ENCODE peak calls at places on chromosomes 1 and 21, in ten cellular contexts. K, L, R, H, V, M, O, G, P and Y are unnamed samples. For H3K36me3, the result is how much of the 10 kb centered on the place peaks cover.

GRCh38 chr1:19664453-19665043 is at the start of gene HTR6:
- DNase-seq in K (no peak), L (peak), R (no peak), H (no peak), V (no peak), M (no peak), O (no peak), G (no peak), P (no peak), Y (no peak)

GRCh38 chr21:35048183-35048601 is 910 bp downstream of the RUNX1 start:
- DNase-seq in K (no peak), L (peak), R (no peak), H (no peak), V (peak), M (no peak), O (no peak), G (no peak), P (no peak), Y (peak)

GRCh38 chr1:217562229-217562878 is 68.5 kb downstream of the GPATCH2 start:
- DNase-seq in K (no peak), L (no peak), R (no peak), H (no peak), V (no peak), M (no peak), O (peak), G (no peak), P (no peak), Y (no peak)

GRCh38 chr1:54249798-54250497 is 50.0 kb downstream of the MRPL37 start:
- DNase-seq in K (peak), L (no peak), R (peak), H (no peak), V (no peak), M (no peak), O (no peak), G (no peak), P (peak), Y (peak)

GRCh38 chr1:89405275-89405929 is 41.5 kb downstream of the GBP6 start:
- DNase-seq in K (no peak), L (no peak), R (no peak), H (no peak), V (no peak), M (no peak), O (no peak), G (no peak), P (no peak), Y (no peak)

GRCh38 chr1:88179943-88180342 is 504.1 kb upstream of the PKN2 start:
- DNase-seq in K (no peak), L (no peak), R (no peak), H (no peak), V (no peak), M (no peak), O (no peak), G (no peak), P (no peak), Y (no peak)

GRCh38 chr1:184387069-184387870 is 441 bp downstream of the C1orf21 start:
- DNase-seq in K (peak), L (peak), R (no peak), H (peak), V (peak), M (peak), O (peak), G (peak), P (peak), Y (no peak)

GRCh38 chr1:168112673-168113305 is 23.9 kb downstream of the GPR161 start:
- DNase-seq in K (peak), L (no peak), R (no peak), H (no peak), V (no peak), M (no peak), O (peak), G (no peak), P (no peak), Y (no peak)

GRCh38 chr1:211515090-211516023 is 23.4 kb upstream of the RD3 start:
- DNase-seq in K (peak), L (peak), R (peak), H (peak), V (peak), M (peak), O (peak), G (peak), P (peak), Y (peak)

GRCh38 chr1:172466795-172467407 is 23.0 kb upstream of the PIGC start:
- DNase-seq in K (no peak), L (no peak), R (peak), H (no peak), V (no peak), M (no peak), O (peak), G (no peak), P (no peak), Y (no peak)

GRCh38 chr1:29646161-29646775 is 409.9 kb downstream of the PTPRU start:
- DNase-seq in K (no peak), L (no peak), R (no peak), H (peak), V (no peak), M (no peak), O (no peak), G (no peak), P (no peak), Y (no peak)

GRCh38 chr1:39262802-39263201 is 58.3 kb downstream of the MACF1 start:
- DNase-seq in K (no peak), L (no peak), R (no peak), H (no peak), V (no peak), M (no peak), O (no peak), G (no peak), P (no peak), Y (no peak)

GRCh38 chr1:184033136-184033469 is 4.4 kb downstream of the COLGALT2 start:
- DNase-seq in K (no peak), L (no peak), R (no peak), H (no peak), V (no peak), M (no peak), O (no peak), G (no peak), P (no peak), Y (no peak)

GRCh38 chr1:65001238-65001792 is 35.0 kb upstream of the JAK1 start:
- DNase-seq in K (peak), L (peak), R (no peak), H (peak), V (peak), M (peak), O (no peak), G (peak), P (peak), Y (peak)

GRCh38 chr1:17013598-17014320 is 2.0 kb upstream of the ATP13A2 start:
- DNase-seq in K (no peak), L (no peak), R (no peak), H (peak), V (no peak), M (no peak), O (no peak), G (peak), P (peak), Y (no peak)

GRCh38 chr1:67469431-67469830 is 39.2 kb upstream of the SERBP1 start:
- DNase-seq in K (no peak), L (no peak), R (no peak), H (no peak), V (no peak), M (no peak), O (no peak), G (no peak), P (no peak), Y (no peak)

GRCh38 chr1:81414417-81415087 is 386.2 kb upstream of the ADGRL2 start:
- DNase-seq in K (peak), L (peak), R (peak), H (peak), V (peak), M (peak), O (peak), G (peak), P (peak), Y (peak)

GRCh38 chr1:207004931-207005830 is 27.4 kb downstream of the C1orf116 start:
- DNase-seq in K (peak), L (no peak), R (peak), H (no peak), V (peak), M (peak), O (peak), G (peak), P (peak), Y (no peak)

GRCh38 chr1:35745124-35745730 is 24.6 kb downstream of the CLSPN start:
- DNase-seq in K (no peak), L (no peak), R (no peak), H (no peak), V (no peak), M (no peak), O (no peak), G (no peak), P (no peak), Y (no peak)

GRCh38 chr1:22809783-22810182 is 99.1 kb downstream of the EPHB2 start:
- DNase-seq in K (no peak), L (no peak), R (no peak), H (no peak), V (no peak), M (no peak), O (no peak), G (no peak), P (no peak), Y (no peak)

GRCh38 chr21:44547656-44548331 is 3.5 kb downstream of the KRTAP10-2 start:
- DNase-seq in K (no peak), L (no peak), R (no peak), H (no peak), V (no peak), M (no peak), O (no peak), G (no peak), P (no peak), Y (no peak)

GRCh38 chr21:17607684-17608083 is 5.0 kb downstream of the BTG3 start:
- DNase-seq in K (no peak), L (no peak), R (no peak), H (no peak), V (no peak), M (no peak), O (peak), G (no peak), P (no peak), Y (no peak)

GRCh38 chr1:222009105-222009730 is 267.3 kb upstream of the DUSP10 start:
- DNase-seq in K (no peak), L (no peak), R (no peak), H (no peak), V (no peak), M (no peak), O (peak), G (no peak), P (peak), Y (no peak)

GRCh38 chr1:17671314-17671705 is 83.8 kb upstream of the ACTL8 start:
- DNase-seq in K (no peak), L (no peak), R (no peak), H (no peak), V (no peak), M (no peak), O (no peak), G (no peak), P (no peak), Y (no peak)

GRCh38 chr1:40073062-40073461 is 24.0 kb downstream of the PPT1 start:
- DNase-seq in K (no peak), L (no peak), R (no peak), H (no peak), V (no peak), M (no peak), O (no peak), G (no peak), P (no peak), Y (no peak)

GRCh38 chr1:176567190-176567794 is 104.3 kb downstream of the PAPPA2 start:
- DNase-seq in K (no peak), L (no peak), R (no peak), H (no peak), V (no peak), M (no peak), O (peak), G (no peak), P (no peak), Y (no peak)

GRCh38 chr21:44618909-44619308 is 7.0 kb downstream of the KRTAP10-8 start:
- DNase-seq in K (no peak), L (no peak), R (no peak), H (no peak), V (no peak), M (no peak), O (no peak), G (no peak), P (no peak), Y (no peak)

GRCh38 chr1:23673086-23673813 is 18.4 kb upstream of the RPL11 start:
- DNase-seq in K (peak), L (no peak), R (no peak), H (no peak), V (peak), M (peak), O (peak), G (peak), P (no peak), Y (no peak)

GRCh38 chr1:31577515-31578191 is 1.3 kb downstream of the TINAGL1 start:
- DNase-seq in K (no peak), L (no peak), R (no peak), H (no peak), V (peak), M (no peak), O (peak), G (no peak), P (no peak), Y (no peak)

GRCh38 chr1:26234644-26235384 is 814 bp downstream of the CEP85 start:
- DNase-seq in K (no peak), L (no peak), R (no peak), H (no peak), V (no peak), M (no peak), O (peak), G (peak), P (peak), Y (no peak)

GRCh38 chr1:13543927-13544556 is 30.2 kb upstream of the LRRC38 start:
- DNase-seq in K (peak), L (no peak), R (peak), H (no peak), V (peak), M (peak), O (peak), G (peak), P (peak), Y (peak)

GRCh38 chr1:30412241-30413110 is 310.9 kb downstream of the MATN1 start:
- DNase-seq in K (no peak), L (no peak), R (no peak), H (no peak), V (no peak), M (no peak), O (peak), G (no peak), P (peak), Y (peak)

GRCh38 chr1:227086636-227087035 is 146.5 kb downstream of the COQ8A start:
- DNase-seq in K (no peak), L (no peak), R (no peak), H (no peak), V (no peak), M (no peak), O (no peak), G (no peak), P (no peak), Y (no peak)

GRCh38 chr1:243477676-243478075 is 221.8 kb downstream of the SDCCAG8 start:
- DNase-seq in K (no peak), L (no peak), R (no peak), H (no peak), V (no peak), M (no peak), O (no peak), G (no peak), P (no peak), Y (no peak)

GRCh38 chr1:156103521-156103947 is 11.0 kb upstream of the LMNA start:
- DNase-seq in K (no peak), L (no peak), R (no peak), H (peak), V (peak), M (no peak), O (peak), G (peak), P (no peak), Y (no peak)

GRCh38 chr1:15696956-15697521 is 12.9 kb downstream of the PLEKHM2 start:
- DNase-seq in K (no peak), L (peak), R (no peak), H (no peak), V (no peak), M (no peak), O (no peak), G (peak), P (no peak), Y (no peak)

GRCh38 chr21:42878678-42878992 is 704 bp downstream of the WDR4 start:
- DNase-seq in K (no peak), L (no peak), R (no peak), H (no peak), V (no peak), M (no peak), O (no peak), G (no peak), P (no peak), Y (no peak)

GRCh38 chr21:42868196-42868595 is 11.1 kb downstream of the WDR4 start:
- DNase-seq in K (no peak), L (no peak), R (no peak), H (no peak), V (no peak), M (no peak), O (no peak), G (no peak), P (no peak), Y (no peak)

GRCh38 chr21:42873096-42873495 is 6.2 kb downstream of the WDR4 start:
- DNase-seq in K (no peak), L (no peak), R (no peak), H (no peak), V (no peak), M (no peak), O (no peak), G (no peak), P (no peak), Y (no peak)
- H3K36me3 ChIP-seq in K (half or more), L (under half), R (under half), H (half or more), V (half or more), M (under half), O (under half), G (under half), P (under half), Y (under half)

GRCh38 chr1:209207701-209208286 is 375.7 kb upstream of the CAMK1G start:
- DNase-seq in K (peak), L (peak), R (no peak), H (no peak), V (peak), M (peak), O (peak), G (peak), P (peak), Y (no peak)
- TF ChIP-seq CTCF in K (peak), L (peak), R (peak), H (peak), V (peak), M (peak), O (peak), G (peak), P (peak), Y (peak)

DNA sequence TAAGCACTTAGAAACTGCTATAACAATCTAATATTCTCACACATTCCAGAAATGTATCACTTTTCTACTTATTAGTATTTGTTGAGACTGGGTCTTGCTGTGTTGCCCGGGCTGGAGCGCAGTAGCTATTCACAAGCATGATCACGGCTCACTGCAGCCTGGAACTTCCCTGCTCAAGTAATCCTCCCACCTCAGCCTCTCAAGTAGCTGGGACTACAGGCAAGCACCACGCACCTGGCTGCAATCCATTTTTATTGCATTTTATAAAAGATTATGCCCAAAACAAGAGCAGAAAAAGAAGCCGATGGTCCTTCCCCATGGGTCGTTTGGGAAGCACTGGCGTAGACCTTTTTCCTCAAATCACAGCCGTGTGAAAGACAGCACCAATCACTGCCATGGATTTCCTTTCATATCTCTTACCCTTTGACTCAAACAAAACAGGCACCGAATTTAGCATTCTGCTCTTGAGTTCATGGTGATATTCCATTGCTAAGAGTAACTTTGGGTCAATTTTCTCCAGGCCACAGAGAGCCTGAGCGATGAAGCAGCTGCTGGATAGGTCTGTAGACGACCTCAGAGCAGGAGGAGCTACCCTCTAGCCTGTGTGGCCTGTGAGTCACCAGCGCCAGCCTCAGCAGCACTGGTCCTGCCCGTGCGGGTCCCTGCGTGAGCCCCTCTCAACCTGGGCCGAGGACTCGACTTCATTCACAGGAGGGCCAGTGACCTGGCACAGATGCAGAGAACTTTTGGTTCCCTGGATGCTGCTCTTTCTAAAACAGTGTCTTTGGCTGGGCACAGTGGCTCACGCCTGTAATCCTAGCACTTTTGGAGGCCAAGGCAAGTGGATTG is 80.8 kb downstream of the PIK3CD start:
- DNase-seq in K (no peak), L (peak), R (no peak), H (no peak), V (no peak), M (no peak), O (peak), G (no peak), P (no peak), Y (no peak)
- H3K36me3 ChIP-seq in K (half or more), L (half or more), R (under half), H (half or more), V (half or more), M (under half), O (under half), G (under half), P (half or more), Y (half or more)

GRCh38 chr21:37224861-37225260 is 42.3 kb downstream of the VPS26C start:
- DNase-seq in K (no peak), L (no peak), R (no peak), H (no peak), V (no peak), M (no peak), O (no peak), G (no peak), P (no peak), Y (no peak)

GRCh38 chr21:37223804-37224345 is 43.3 kb downstream of the VPS26C start:
- DNase-seq in K (no peak), L (no peak), R (no peak), H (no peak), V (no peak), M (no peak), O (no peak), G (no peak), P (no peak), Y (no peak)

GRCh38 chr21:37220433-37220980 is 46.6 kb downstream of the VPS26C start:
- DNase-seq in K (peak), L (no peak), R (no peak), H (no peak), V (no peak), M (peak), O (peak), G (peak), P (peak), Y (no peak)

GRCh38 chr21:37219766-37220432 is 47.2 kb downstream of the VPS26C start:
- DNase-seq in K (no peak), L (no peak), R (no peak), H (no peak), V (no peak), M (no peak), O (peak), G (no peak), P (no peak), Y (no peak)

DNA sequence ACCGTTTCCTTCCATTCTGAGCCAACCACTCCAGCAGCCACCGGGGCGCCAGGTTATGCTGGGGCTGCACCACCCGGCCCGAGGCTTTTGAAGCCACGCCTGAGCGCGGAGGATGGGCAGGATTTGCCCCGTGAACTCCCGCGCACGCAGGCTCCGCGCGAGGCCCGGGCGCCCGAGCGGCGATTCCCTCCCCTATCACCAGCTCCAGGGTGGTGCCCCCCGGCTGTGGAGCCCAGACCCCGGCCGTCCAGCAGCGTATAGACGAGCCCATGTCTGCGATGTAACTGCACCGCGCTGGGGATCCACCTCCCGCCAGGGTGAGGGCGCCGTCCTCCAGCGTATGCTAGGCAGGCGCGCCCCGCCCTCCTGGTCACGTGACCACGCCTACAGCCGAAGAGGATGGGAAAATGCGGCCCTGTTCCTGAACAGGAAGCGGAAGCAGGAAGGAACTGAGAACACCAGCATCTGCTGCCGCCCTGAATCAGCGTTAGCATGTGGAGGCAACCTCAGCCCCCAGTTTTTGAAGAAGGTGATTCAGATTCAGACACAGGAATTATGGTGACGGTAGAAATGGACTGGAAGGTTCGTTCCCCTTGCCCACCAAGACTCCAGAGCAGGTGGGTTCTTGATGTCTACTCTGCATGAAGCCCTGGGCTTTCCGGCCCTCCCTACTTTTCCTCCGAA is 46.0 kb downstream of the VPS26C start:
- DNase-seq in K (peak), L (peak), R (peak), H (peak), V (peak), M (peak), O (peak), G (peak), P (peak), Y (peak)
- TF ChIP-seq CTCF in K (no peak), L (peak), R (no peak), H (peak), V (peak), M (no peak), O (peak), G (peak), P (peak), Y (peak)

DNA sequence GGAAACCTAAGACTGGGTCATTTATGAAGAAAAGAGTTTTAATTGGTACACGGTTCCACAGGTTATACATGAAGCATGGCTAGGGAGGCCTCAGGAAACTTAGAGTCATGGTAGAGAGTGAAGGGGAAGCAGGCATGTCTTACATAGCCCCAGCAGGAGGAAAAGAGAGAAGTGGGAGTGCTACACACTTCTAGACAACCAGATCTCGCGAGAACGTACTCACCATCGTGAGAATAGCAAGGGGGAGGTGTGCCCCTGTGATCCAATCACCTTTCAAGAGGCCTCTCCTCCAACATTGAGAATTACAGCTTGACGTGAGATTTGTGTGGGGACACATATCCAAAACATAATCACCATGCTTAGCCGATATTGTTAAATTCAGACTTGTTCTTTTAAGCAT is 62.8 kb downstream of the DYRK1A start:
- DNase-seq in K (no peak), L (no peak), R (no peak), H (no peak), V (no peak), M (no peak), O (no peak), G (no peak), P (no peak), Y (no peak)
- H3K36me3 ChIP-seq in K (under half), L (under half), R (under half), H (under half), V (under half), M (under half), O (under half), G (under half), P (under half), Y (under half)